ENCODE peak calls at places on chromosomes 6 and 20, in four cellular contexts. M is breast epithelium, X is body of pancreas, F is foreskin fibroblast. P is an unnamed sample.

GRCh38 chr20:31860431-31861345 is 9.6 kb downstream of the DUSP15 start:
- DNase-seq in M (peak), X (peak), F (no peak), P (no peak)

GRCh38 chr6:3366596-3367413 is 90.0 kb downstream of the SLC22A23 start:
- DNase-seq in M (no peak), X (no peak), F (no peak), P (no peak)

GRCh38 chr6:147106759-147107401 is 97.3 kb upstream of the STXBP5 start:
- DNase-seq in M (no peak), X (no peak), F (peak), P (no peak)

GRCh38 chr6:138722425-138723371 is 50.9 kb upstream of the CCDC28A start:
- DNase-seq in M (no peak), X (no peak), F (peak), P (no peak)

GRCh38 chr6:38169826-38170526 is 350.4 kb downstream of the ZFAND3 start:
- DNase-seq in M (peak), X (no peak), F (no peak), P (peak)

GRCh38 chr6:128158496-128158895 is 257.6 kb upstream of the THEMIS start:
- DNase-seq in M (no peak), X (no peak), F (no peak), P (no peak)

GRCh38 chr6:160274846-160275510 is 16.4 kb upstream of the SLC22A2 start:
- DNase-seq in M (no peak), X (no peak), F (no peak), P (no peak)

GRCh38 chr6:7526755-7527154 is 14.7 kb upstream of the DSP start:
- DNase-seq in M (no peak), X (no peak), F (no peak), P (no peak)

GRCh38 chr6:166830891-166831363 is 125.4 kb downstream of the RNASET2 start:
- DNase-seq in M (no peak), X (no peak), F (no peak), P (no peak)

GRCh38 chr6:124193132-124193531 is 389.5 kb downstream of the NKAIN2 start:
- DNase-seq in M (no peak), X (no peak), F (no peak), P (no peak)

GRCh38 chr6:101395345-101395744 is 1.8 kb downstream of the GRIK2 start:
- DNase-seq in M (no peak), X (no peak), F (no peak), P (no peak)

GRCh38 chr20:35007891-35008290 is 52.2 kb downstream of the MYH7B start:
- DNase-seq in M (no peak), X (peak), F (no peak), P (peak)

GRCh38 chr6:97594834-97595233 is 311.8 kb upstream of the MMS22L start:
- DNase-seq in M (no peak), X (no peak), F (peak), P (no peak)

GRCh38 chr20:53957421-53958172 is 112.8 kb downstream of the BCAS1 start:
- DNase-seq in M (no peak), X (no peak), F (peak), P (no peak)

GRCh38 chr6:118029967-118030366 is 122.9 kb downstream of the SLC35F1 start:
- DNase-seq in M (no peak), X (no peak), F (no peak), P (no peak)

GRCh38 chr6:89022747-89023289 is 57.7 kb upstream of the PNRC1 start:
- DNase-seq in M (no peak), X (no peak), F (peak), P (no peak)

GRCh38 chr6:88141641-88142298 is 24.4 kb downstream of the CNR1 start:
- DNase-seq in M (no peak), X (no peak), F (no peak), P (no peak)

GRCh38 chr6:138677538-138677937 is 96.0 kb upstream of the CCDC28A start:
- DNase-seq in M (no peak), X (no peak), F (no peak), P (no peak)

GRCh38 chr6:167779123-167779992 is 47.4 kb upstream of the AFDN start:
- DNase-seq in M (no peak), X (peak), F (no peak), P (no peak)

GRCh38 chr6:17890309-17890708 is 97.1 kb downstream of the KIF13A start:
- DNase-seq in M (no peak), X (no peak), F (no peak), P (no peak)

GRCh38 chr6:112207131-112207530 is 47.2 kb downstream of the LAMA4 start:
- DNase-seq in M (no peak), X (no peak), F (no peak), P (no peak)

GRCh38 chr6:87590989-87591388 is 1.1 kb downstream of the ORC3 start:
- DNase-seq in M (no peak), X (no peak), F (no peak), P (no peak)

GRCh38 chr6:70270287-70271005 is 32.4 kb downstream of the COL9A1 start:
- DNase-seq in M (no peak), X (no peak), F (no peak), P (no peak)
- H3K4me3 ChIP-seq in M (no peak), X (no peak), F (no peak), P (no peak)

DNA sequence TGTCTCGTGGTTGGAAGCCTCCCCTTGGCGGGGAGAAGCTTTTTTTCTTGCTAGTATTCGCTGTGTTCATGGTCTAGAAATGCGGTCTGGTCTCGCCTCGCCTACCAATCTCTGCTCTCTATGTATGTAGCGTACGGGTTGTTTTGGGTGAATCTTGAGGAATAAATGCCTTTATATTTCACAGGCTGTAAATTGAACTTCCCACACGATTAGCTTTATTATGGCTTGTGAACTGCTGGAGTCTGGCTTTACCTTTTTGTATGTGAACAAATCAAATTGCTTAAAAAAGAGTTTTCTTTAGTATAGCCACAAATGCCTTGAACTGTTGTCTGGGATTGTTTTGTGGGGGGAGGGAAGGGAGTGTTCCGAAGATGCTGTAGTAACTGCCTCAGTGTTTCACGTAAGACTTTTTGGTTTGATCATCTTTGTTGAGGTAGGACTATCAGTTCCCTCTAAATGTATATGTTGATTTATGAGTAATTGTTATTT is 2.2 kb downstream of the INSM1 start:
- DNase-seq in M (no peak), X (no peak), F (no peak), P (no peak)
- H3K4me3 ChIP-seq in M (no peak), X (no peak), F (no peak), P (peak)

DNA sequence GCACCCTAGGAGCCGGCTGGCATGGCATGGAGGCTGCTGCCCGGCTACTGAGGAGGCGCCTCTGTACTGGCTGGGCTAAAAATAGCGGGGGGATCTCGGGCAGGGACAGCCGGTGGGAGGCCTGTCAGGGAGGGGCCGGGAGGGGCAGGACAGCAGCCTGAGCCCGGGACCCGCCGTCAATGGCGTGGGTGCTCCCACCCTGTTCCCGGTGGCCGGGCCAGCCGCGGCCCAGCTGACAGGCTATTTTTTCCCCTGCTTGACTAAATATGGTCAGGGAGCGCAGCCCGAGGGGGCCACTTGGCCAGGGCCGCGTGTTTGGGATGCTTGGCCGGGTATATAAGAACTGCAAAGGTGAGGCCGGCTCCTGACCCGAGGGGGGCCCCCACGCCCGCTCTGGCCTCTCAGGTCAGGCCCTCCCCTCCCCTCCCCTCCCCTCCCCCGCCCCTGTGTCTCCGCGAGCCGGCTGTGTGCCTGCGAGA is 74.3 kb upstream of the GATA5 start:
- DNase-seq in M (no peak), X (no peak), F (no peak), P (no peak)
- H3K4me3 ChIP-seq in M (peak), X (no peak), F (no peak), P (peak)

GRCh38 chr20:63253065-63253437 is 1.2 kb downstream of the NKAIN4 start:
- DNase-seq in M (no peak), X (no peak), F (no peak), P (no peak)
- H3K4me3 ChIP-seq in M (peak), X (no peak), F (no peak), P (peak)

GRCh38 chr20:23393999-23394775 is 27.1 kb downstream of the NAPB start:
- DNase-seq in M (peak), X (no peak), F (peak), P (no peak)
- H3K4me3 ChIP-seq in M (no peak), X (no peak), F (no peak), P (no peak)

GRCh38 chr20:19974621-19975435 is 42.3 kb upstream of the NAA20 start:
- DNase-seq in M (peak), X (peak), F (peak), P (peak)
- H3K4me3 ChIP-seq in M (peak), X (peak), F (peak), P (peak)

GRCh38 chr6:107635058-107635515 is 145.2 kb downstream of the SOBP start:
- DNase-seq in M (no peak), X (no peak), F (no peak), P (no peak)

GRCh38 chr6:107636486-107636885 is 146.6 kb downstream of the SOBP start:
- DNase-seq in M (no peak), X (no peak), F (no peak), P (no peak)

GRCh38 chr6:107633680-107634141 is 143.8 kb downstream of the SOBP start:
- DNase-seq in M (no peak), X (no peak), F (no peak), P (no peak)

GRCh38 chr6:107632757-107633156 is 142.8 kb downstream of the SOBP start:
- DNase-seq in M (no peak), X (no peak), F (no peak), P (no peak)

GRCh38 chr6:107634147-107635057 is 144.5 kb downstream of the SOBP start:
- DNase-seq in M (no peak), X (no peak), F (no peak), P (no peak)
- H3K4me3 ChIP-seq in M (peak), X (no peak), F (no peak), P (peak)

P was measured in dorsolateral prefrontal cortex.